ENCODE peak calls at places on chromosomes 4 and X, in six cellular contexts. A, B, S, M, L and W are unnamed samples.

GRCh38 chr4:159105761-159106243 is 2.9 kb downstream of the RAPGEF2 start:
- DNase-seq in M (no peak), B (no peak), L (no peak), S (peak), A (no peak), W (no peak)

GRCh38 chr4:32135642-32136041 is 1415.5 kb downstream of the PCDH7 start:
- DNase-seq in L (no peak), B (no peak), M (no peak), S (no peak), A (no peak), W (no peak)

GRCh38 chr4:1012031-1012739 is 759 bp downstream of the FGFRL1 start:
- DNase-seq in M (no peak), A (no peak), L (no peak), S (no peak), B (no peak), W (peak)

GRCh38 chrX:8364369-8365141 is 100.1 kb upstream of the VCX3B start:
- DNase-seq in A (peak), B (peak), S (peak), M (no peak), L (no peak), W (no peak)

GRCh38 chr4:175657571-175657970 is 154.5 kb downstream of the GPM6A start:
- DNase-seq in L (no peak), A (no peak), S (no peak), M (no peak), B (no peak), W (no peak)

GRCh38 chr4:70712150-70712549 is 9.6 kb upstream of the RUFY3 start:
- DNase-seq in M (no peak), B (no peak), S (no peak), L (no peak), A (no peak), W (no peak)

GRCh38 chr4:185312699-185313098 is 83.0 kb downstream of the LRP2BP start:
- DNase-seq in S (no peak), L (no peak), A (no peak), B (no peak), M (no peak), W (no peak)

GRCh38 chrX:38654302-38654701 is 93.0 kb downstream of the TSPAN7 start:
- DNase-seq in M (no peak), L (no peak), S (no peak), B (no peak), A (no peak), W (no peak)

GRCh38 chrX:24242649-24243556 is 71.0 kb downstream of the SUPT20HL2 start:
- DNase-seq in S (peak), A (no peak), B (no peak), L (no peak), M (no peak), W (peak)

GRCh38 chr4:5746829-5747745 is 36.1 kb downstream of the EVC start:
- DNase-seq in M (no peak), L (no peak), A (no peak), S (no peak), B (no peak), W (no peak)

GRCh38 chr4:140049024-140049923 is 104.7 kb downstream of the MAML3 start:
- DNase-seq in S (peak), L (no peak), B (peak), M (peak), A (no peak), W (peak)

GRCh38 chr4:133683967-133684366 is 517.6 kb downstream of the PABPC4L start:
- DNase-seq in M (no peak), B (no peak), S (no peak), A (no peak), L (no peak), W (no peak)

GRCh38 chr4:77615153-77615552 is 9.5 kb downstream of the CXCL13 start:
- DNase-seq in A (no peak), S (no peak), M (no peak), B (no peak), L (no peak), W (no peak)

GRCh38 chrX:17464196-17464595 is 89.2 kb downstream of the NHS start:
- DNase-seq in S (no peak), M (no peak), A (no peak), L (no peak), B (no peak), W (no peak)

GRCh38 chr4:23717528-23718248 is 172.2 kb downstream of the PPARGC1A start:
- DNase-seq in B (no peak), A (peak), S (no peak), M (no peak), L (no peak), W (no peak)

GRCh38 chrX:100895365-100896075 is 21.4 kb upstream of the NOX1 start:
- DNase-seq in B (peak), L (peak), A (no peak), M (no peak), S (no peak), W (no peak)

GRCh38 chr4:54719378-54719777 is 61.6 kb downstream of the KIT start:
- DNase-seq in M (no peak), L (no peak), B (no peak), S (no peak), A (no peak), W (no peak)

GRCh38 chr4:31328921-31329320 is 608.8 kb downstream of the PCDH7 start:
- DNase-seq in M (no peak), S (no peak), B (no peak), A (no peak), L (no peak), W (no peak)

GRCh38 chr4:27790911-27791310 is 930.3 kb downstream of the STIM2 start:
- DNase-seq in B (no peak), S (no peak), L (no peak), M (no peak), A (no peak), W (no peak)

GRCh38 chrX:67574696-67575095 is 30.9 kb downstream of the AR start:
- DNase-seq in A (no peak), B (no peak), L (no peak), M (no peak), S (no peak), W (no peak)

GRCh38 chr4:124684301-124684700 is 28.2 kb downstream of the ANKRD50 start:
- DNase-seq in A (no peak), L (no peak), M (no peak), B (no peak), S (no peak), W (no peak)

GRCh38 chr4:187604984-187605383 is 390.6 kb upstream of the ZFP42 start:
- DNase-seq in A (no peak), L (no peak), S (no peak), M (no peak), B (no peak), W (no peak)

GRCh38 chr4:164771088-164771487 is 17.2 kb downstream of the SMIM31 start:
- DNase-seq in S (no peak), A (no peak), M (no peak), B (no peak), L (no peak), W (no peak)

GRCh38 chr4:184895012-184895795 is 69.4 kb upstream of the ACSL1 start:
- DNase-seq in M (no peak), S (no peak), B (no peak), A (no peak), L (no peak), W (peak)

GRCh38 chr4:110046588-110047049 is 133.9 kb downstream of the EGF start:
- DNase-seq in M (no peak), L (no peak), S (no peak), A (no peak), B (no peak), W (no peak)

GRCh38 chr4:181618896-181619295 is 624.3 kb upstream of the TENM3 start:
- DNase-seq in S (no peak), M (no peak), L (no peak), A (no peak), B (no peak), W (no peak)

GRCh38 chrX:69959712-69960111 is 90.0 kb downstream of the AWAT2 start:
- DNase-seq in A (no peak), B (no peak), M (no peak), S (no peak), L (no peak), W (no peak)

GRCh38 chrX:46485897-46486296 is 59.3 kb downstream of the ZNF674 start:
- DNase-seq in L (no peak), M (peak), A (no peak), B (no peak), S (no peak), W (no peak)

GRCh38 chr4:173530326-173531062 is 465 bp upstream of the HAND2 start:
- DNase-seq in S (no peak), M (no peak), A (no peak), B (no peak), L (no peak), W (no peak)